ENCODE peak calls at places on chromosomes 11 and 22, in ten cellular contexts. V, J, N, C, E, B, T, F, X and G are unnamed samples.

GRCh38 chr22:35072939-35073338 is 7.0 kb downstream of the ISX start:
- DNase-seq in J (no peak), C (no peak), F (peak; percentile 73), B (no peak), T (no peak), V (no peak), X (no peak), N (no peak), E (no peak), G (no peak)

GRCh38 chr22:26503758-26504157 is 8.5 kb downstream of the TFIP11 start:
- DNase-seq in V (no peak), X (no peak), F (no peak), N (no peak), B (no peak), J (no peak), T (no peak), E (no peak), C (no peak), G (no peak)

GRCh38 chr11:43504316-43504950 is 145.7 kb downstream of the TTC17 start:
- DNase-seq in T (peak; percentile 90), F (no peak), B (no peak), C (peak; percentile 39), J (no peak), X (peak; percentile 31), V (peak; percentile 38), N (no peak), E (no peak), G (peak; percentile 61)

GRCh38 chr11:110121204-110121603 is 28.0 kb downstream of the ZC3H12C start:
- DNase-seq in X (no peak), E (no peak), V (no peak), C (no peak), T (no peak), N (no peak), B (no peak), J (no peak), F (no peak), G (no peak)

GRCh38 chr22:31625257-31625640 is 36.8 kb downstream of the PISD start:
- DNase-seq in F (no peak), T (no peak), B (no peak), X (no peak), C (no peak), J (no peak), V (no peak), N (no peak), E (no peak), G (no peak)

GRCh38 chr22:30541979-30542810 is 4.3 kb downstream of the SEC14L6 start:
- DNase-seq in J (no peak), B (peak; percentile 87), C (no peak), N (peak; percentile 28), T (no peak), E (no peak), X (no peak), V (no peak), F (no peak), G (peak; percentile 33)

GRCh38 chr22:39727541-39727940 is 157.0 kb downstream of the CACNA1I start:
- DNase-seq in E (no peak), N (no peak), B (no peak), X (no peak), T (no peak), F (no peak), C (peak; percentile 16), V (no peak), J (no peak), G (no peak)

GRCh38 chr11:95908826-95909225 is 15.1 kb downstream of the MTMR2 start:
- DNase-seq in J (no peak), B (no peak), F (no peak), E (no peak), N (no peak), C (no peak), V (no peak), T (no peak), X (no peak), G (no peak)

GRCh38 chr11:65090628-65091027 is 5.4 kb upstream of the VPS51 start:
- DNase-seq in N (no peak), E (no peak), T (no peak), J (no peak), F (no peak), V (no peak), B (no peak), X (no peak), C (no peak), G (no peak)

GRCh38 chr11:46930089-46930488 is 6.5 kb upstream of the CSTPP1 start:
- DNase-seq in N (no peak), E (peak; percentile 49), T (no peak), X (no peak), F (no peak), B (no peak), J (no peak), C (peak; percentile 91), V (peak; percentile 34), G (no peak)

GRCh38 chr11:95338430-95338991 is 107.5 kb upstream of the SESN3 start:
- DNase-seq in V (no peak), C (no peak), J (peak; percentile 19), T (peak; percentile 90), N (no peak), B (no peak), X (no peak), E (peak; percentile 34), F (peak; percentile 90), G (peak; percentile 93)

GRCh38 chr11:73087730-73088129 is 54.4 kb downstream of the FCHSD2 start:
- DNase-seq in V (no peak), E (no peak), X (no peak), C (no peak), T (no peak), J (no peak), B (no peak), F (no peak), N (no peak), G (no peak)

DNA sequence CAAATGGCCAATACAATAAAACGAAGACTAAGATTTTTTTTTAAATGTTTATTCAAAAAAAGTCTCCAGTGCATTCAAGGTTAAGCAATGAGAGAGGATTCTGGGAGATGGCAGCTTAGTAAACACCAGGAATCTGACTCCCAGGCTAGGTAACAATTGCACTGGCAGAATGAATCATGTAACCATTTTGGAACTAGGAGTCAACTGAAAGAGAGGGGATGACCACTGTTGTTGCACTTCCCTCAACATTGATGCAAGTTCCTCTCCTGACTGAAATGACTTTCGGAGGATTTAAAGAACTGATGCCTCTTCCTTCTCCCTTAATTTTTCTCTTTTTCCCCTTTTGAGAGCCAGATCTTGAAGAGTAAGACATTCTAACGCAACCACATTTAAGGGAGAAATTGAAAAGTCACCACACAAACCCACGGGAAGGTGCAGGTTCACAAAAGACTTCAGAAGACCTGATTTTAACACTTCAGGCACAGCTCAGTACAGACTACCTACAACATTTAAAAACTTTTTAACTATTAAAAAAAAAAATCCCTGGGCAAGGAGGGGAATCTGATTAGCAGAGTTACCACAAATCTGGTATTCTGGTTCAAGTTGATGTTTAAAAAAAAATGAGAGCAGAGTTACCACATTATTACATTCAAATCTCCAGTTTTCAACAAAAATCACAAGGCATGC is 56.8 kb downstream of the FCHSD2 start:
- DNase-seq in C (peak; percentile 59), F (no peak), E (no peak), B (no peak), J (no peak), X (no peak), V (peak; percentile 7), T (no peak), N (no peak), G (no peak)
- TF ChIP-seq EP300 in C (no peak), F (no peak), E (no peak), B (no peak), J (no peak), X (no peak), V (no peak), T (no peak), N (no peak), G (no peak)

GRCh38 chr11:69313992-69314391 is 20.0 kb downstream of the MYEOV start:
- DNase-seq in B (no peak), E (no peak), F (peak; percentile 2), T (no peak), V (no peak), N (no peak), C (no peak), X (no peak), J (no peak), G (no peak)
- H3K4me1 ChIP-seq in B (peaks cover 25% of the 10 kb centered on the region), E (no peaks in the 10 kb centered on the region), F (no peaks in the 10 kb centered on the region), T (peaks cover 16% of the 10 kb centered on the region), V (no peaks in the 10 kb centered on the region), N (peaks cover 16% of the 10 kb centered on the region), C (peaks cover 3% of the 10 kb centered on the region), X (peaks cover 52% of the 10 kb centered on the region), J (peaks cover 6% of the 10 kb centered on the region), G (no peaks in the 10 kb centered on the region)

GRCh38 chr11:8811571-8811970 is 99.4 kb upstream of the AKIP1 start:
- DNase-seq in T (no peak), C (no peak), E (no peak), J (no peak), V (no peak), F (no peak), N (no peak), X (no peak), B (no peak), G (no peak)

GRCh38 chr11:8810331-8811301 is 100.4 kb upstream of the AKIP1 start:
- DNase-seq in V (peak; percentile 63), F (peak; percentile 95), B (peak; percentile 94), E (peak; percentile 83), N (peak; percentile 84), C (no peak), J (peak; percentile 61), T (no peak), X (peak; percentile 86), G (peak; percentile 92)

GRCh38 chr11:8809185-8809584 is 101.8 kb upstream of the AKIP1 start:
- DNase-seq in B (no peak), V (no peak), T (no peak), E (no peak), X (no peak), F (no peak), C (no peak), J (no peak), N (no peak), G (no peak)

GRCh38 chr11:8808226-8808585 is 102.8 kb upstream of the AKIP1 start:
- DNase-seq in X (no peak), C (no peak), E (no peak), J (no peak), N (no peak), V (no peak), F (no peak), B (no peak), T (no peak), G (no peak)

GRCh38 chr11:8809605-8810272 is 101.2 kb upstream of the AKIP1 start:
- DNase-seq in N (no peak), X (peak; percentile 66), E (no peak), V (peak; percentile 24), J (no peak), T (no peak), F (no peak), B (no peak), C (no peak), G (no peak)
- H3K4me3 ChIP-seq in N (peak overlapping the region; percentile 60), X (peak overlapping the region; percentile 61), E (peak overlapping the region; percentile 46), V (peak overlapping the region; percentile 88), J (peak overlapping the region; percentile 40), T (peak overlapping the region; percentile 65), F (peak overlapping the region; percentile 63), B (peak overlapping the region; percentile 41), C (no peak overlapping the region), G (peak overlapping the region; percentile 76)

DNA sequence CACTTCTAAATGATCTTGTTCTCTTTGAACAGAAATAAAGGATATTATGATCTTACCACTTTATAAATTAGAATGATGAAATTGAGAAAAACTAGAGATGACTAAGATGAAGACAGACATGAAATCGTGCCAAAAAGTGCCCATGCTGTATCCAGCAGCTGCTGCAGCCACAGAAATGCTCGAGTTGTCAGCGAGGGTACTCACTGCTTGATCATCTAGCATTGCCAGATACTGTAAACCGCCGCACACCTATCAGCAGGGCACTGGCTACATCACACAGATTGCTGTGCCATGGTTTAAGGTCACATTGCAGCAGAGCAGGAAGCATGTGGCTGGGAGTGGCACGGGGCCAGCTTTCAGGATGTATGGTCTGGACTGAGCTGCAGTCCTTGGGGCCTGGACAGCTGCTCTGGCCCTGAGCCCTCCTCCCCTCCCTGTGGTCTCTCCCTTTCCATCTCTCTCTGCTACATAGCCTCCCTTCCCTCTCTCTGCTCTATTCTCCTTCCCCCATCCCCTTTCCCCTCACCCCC is 51.0 kb upstream of the SEPTIN5 start:
- DNase-seq in X (peak; percentile 90), B (no peak), N (peak; percentile 80), J (no peak), T (no peak), C (no peak), V (no peak), E (peak; percentile 43), F (no peak), G (peak; percentile 58)
- TF ChIP-seq EP300 in X (peak; percentile 63), B (no peak), N (no peak), J (no peak), T (no peak), C (no peak), V (no peak), E (no peak), F (no peak), G (no peak)